ENCODE peak calls at places on chromosomes 7 and 10, in five cellular contexts. One of them, this sample, is unnamed.

GRCh38 chr7:22005151-22005550 is 59.5 kb upstream of the CDCA7L start:
- DNase-seq in activated naive CD4-positive, alpha-beta T cell treated with Interleukin-2 at 50 U/mL for 16 hours: no peak
- DNase-seq in DMS153: no peak
- DNase-seq in activated CD8-positive, alpha-beta memory T cell treated with anti-CD3 and anti-CD28 coated beads, Interleukin-2, amount 50 U/mL, for 48 hours: no peak
- DNase-seq in A172: no peak
- DNase-seq in this sample: no peak

GRCh38 chr10:32005050-32005449 is 51.2 kb downstream of the KIF5B start:
- DNase-seq in activated naive CD4-positive, alpha-beta T cell treated with Interleukin-2 at 50 U/mL for 16 hours: peak; percentile 23
- DNase-seq in A172: peak; percentile 45
- DNase-seq in DMS153: peak; percentile 11
- DNase-seq in activated CD8-positive, alpha-beta memory T cell treated with anti-CD3 and anti-CD28 coated beads, Interleukin-2, amount 50 U/mL, for 48 hours: no peak
- DNase-seq in this sample: no peak

GRCh38 chr7:151865070-151865670 is 11.7 kb downstream of the PRKAG2 start:
- DNase-seq in activated naive CD4-positive, alpha-beta T cell treated with Interleukin-2 at 50 U/mL for 16 hours: no peak
- DNase-seq in activated CD8-positive, alpha-beta memory T cell treated with anti-CD3 and anti-CD28 coated beads, Interleukin-2, amount 50 U/mL, for 48 hours: no peak
- DNase-seq in DMS153: no peak
- DNase-seq in A172: no peak
- DNase-seq in this sample: no peak

GRCh38 chr7:50660040-50660829 is 95.0 kb upstream of the DDC start:
- DNase-seq in A172: no peak
- DNase-seq in DMS153: no peak
- DNase-seq in activated CD8-positive, alpha-beta memory T cell treated with anti-CD3 and anti-CD28 coated beads, Interleukin-2, amount 50 U/mL, for 48 hours: peak; percentile 65
- DNase-seq in activated naive CD4-positive, alpha-beta T cell treated with Interleukin-2 at 50 U/mL for 16 hours: peak; percentile 46
- DNase-seq in this sample: peak; percentile 74

GRCh38 chr10:67668448-67668847 is 27.5 kb downstream of the CTNNA3 start:
- DNase-seq in activated CD8-positive, alpha-beta memory T cell treated with anti-CD3 and anti-CD28 coated beads, Interleukin-2, amount 50 U/mL, for 48 hours: no peak
- DNase-seq in A172: peak; percentile 11
- DNase-seq in activated naive CD4-positive, alpha-beta T cell treated with Interleukin-2 at 50 U/mL for 16 hours: no peak
- DNase-seq in DMS153: no peak
- DNase-seq in this sample: no peak

GRCh38 chr7:13742126-13742525 is 247.3 kb downstream of the ETV1 start:
- DNase-seq in A172: peak; percentile 93
- DNase-seq in activated naive CD4-positive, alpha-beta T cell treated with Interleukin-2 at 50 U/mL for 16 hours: no peak
- DNase-seq in DMS153: no peak
- DNase-seq in activated CD8-positive, alpha-beta memory T cell treated with anti-CD3 and anti-CD28 coated beads, Interleukin-2, amount 50 U/mL, for 48 hours: no peak
- DNase-seq in this sample: no peak

GRCh38 chr10:33396938-33397337 is 62.5 kb upstream of the NRP1 start:
- DNase-seq in activated CD8-positive, alpha-beta memory T cell treated with anti-CD3 and anti-CD28 coated beads, Interleukin-2, amount 50 U/mL, for 48 hours: no peak
- DNase-seq in DMS153: no peak
- DNase-seq in A172: no peak
- DNase-seq in activated naive CD4-positive, alpha-beta T cell treated with Interleukin-2 at 50 U/mL for 16 hours: no peak
- DNase-seq in this sample: no peak

GRCh38 chr10:70355234-70356021 is 27.0 kb downstream of the LRRC20 start:
- DNase-seq in activated CD8-positive, alpha-beta memory T cell treated with anti-CD3 and anti-CD28 coated beads, Interleukin-2, amount 50 U/mL, for 48 hours: no peak
- DNase-seq in DMS153: no peak
- DNase-seq in activated naive CD4-positive, alpha-beta T cell treated with Interleukin-2 at 50 U/mL for 16 hours: peak; percentile 14
- DNase-seq in A172: no peak
- DNase-seq in this sample: peak; percentile 47

GRCh38 chr10:15169555-15170407 is 1.3 kb upstream of the NMT2 start:
- DNase-seq in activated naive CD4-positive, alpha-beta T cell treated with Interleukin-2 at 50 U/mL for 16 hours: peak; percentile 49
- DNase-seq in A172: no peak
- DNase-seq in activated CD8-positive, alpha-beta memory T cell treated with anti-CD3 and anti-CD28 coated beads, Interleukin-2, amount 50 U/mL, for 48 hours: peak; percentile 59
- DNase-seq in DMS153: no peak
- DNase-seq in this sample: no peak

GRCh38 chr10:110859206-110859946 is 12.4 kb upstream of the PDCD4 start:
- DNase-seq in A172: no peak
- DNase-seq in activated CD8-positive, alpha-beta memory T cell treated with anti-CD3 and anti-CD28 coated beads, Interleukin-2, amount 50 U/mL, for 48 hours: no peak
- DNase-seq in DMS153: no peak
- DNase-seq in activated naive CD4-positive, alpha-beta T cell treated with Interleukin-2 at 50 U/mL for 16 hours: no peak
- DNase-seq in this sample: no peak

GRCh38 chr10:34121974-34122282 is 693.2 kb downstream of the PARD3 start:
- DNase-seq in DMS153: no peak
- DNase-seq in activated naive CD4-positive, alpha-beta T cell treated with Interleukin-2 at 50 U/mL for 16 hours: no peak
- DNase-seq in activated CD8-positive, alpha-beta memory T cell treated with anti-CD3 and anti-CD28 coated beads, Interleukin-2, amount 50 U/mL, for 48 hours: no peak
- DNase-seq in A172: no peak
- DNase-seq in this sample: no peak

GRCh38 chr10:77004917-77005564 is 632.6 kb downstream of the KCNMA1 start:
- DNase-seq in activated naive CD4-positive, alpha-beta T cell treated with Interleukin-2 at 50 U/mL for 16 hours: no peak
- DNase-seq in activated CD8-positive, alpha-beta memory T cell treated with anti-CD3 and anti-CD28 coated beads, Interleukin-2, amount 50 U/mL, for 48 hours: no peak
- DNase-seq in DMS153: peak; percentile 23
- DNase-seq in A172: peak; percentile 55
- DNase-seq in this sample: no peak

GRCh38 chr10:70418229-70418628 is 14.3 kb downstream of the EIF4EBP2 start:
- DNase-seq in A172: peak; percentile 17
- DNase-seq in DMS153: no peak
- DNase-seq in activated naive CD4-positive, alpha-beta T cell treated with Interleukin-2 at 50 U/mL for 16 hours: no peak
- DNase-seq in activated CD8-positive, alpha-beta memory T cell treated with anti-CD3 and anti-CD28 coated beads, Interleukin-2, amount 50 U/mL, for 48 hours: no peak
- DNase-seq in this sample: no peak

GRCh38 chr7:19834566-19834965 is 61.1 kb upstream of the TMEM196 start:
- DNase-seq in A172: peak; percentile 57
- DNase-seq in activated naive CD4-positive, alpha-beta T cell treated with Interleukin-2 at 50 U/mL for 16 hours: no peak
- DNase-seq in activated CD8-positive, alpha-beta memory T cell treated with anti-CD3 and anti-CD28 coated beads, Interleukin-2, amount 50 U/mL, for 48 hours: no peak
- DNase-seq in DMS153: no peak
- DNase-seq in this sample: no peak

GRCh38 chr7:81370857-81371256 is 399.0 kb downstream of the HGF start:
- DNase-seq in DMS153: no peak
- DNase-seq in activated naive CD4-positive, alpha-beta T cell treated with Interleukin-2 at 50 U/mL for 16 hours: no peak
- DNase-seq in A172: no peak
- DNase-seq in activated CD8-positive, alpha-beta memory T cell treated with anti-CD3 and anti-CD28 coated beads, Interleukin-2, amount 50 U/mL, for 48 hours: no peak
- DNase-seq in this sample: no peak

GRCh38 chr10:75672272-75672671 is 240.8 kb downstream of the LRMDA start:
- DNase-seq in activated CD8-positive, alpha-beta memory T cell treated with anti-CD3 and anti-CD28 coated beads, Interleukin-2, amount 50 U/mL, for 48 hours: no peak
- DNase-seq in A172: no peak
- DNase-seq in activated naive CD4-positive, alpha-beta T cell treated with Interleukin-2 at 50 U/mL for 16 hours: no peak
- DNase-seq in DMS153: no peak
- DNase-seq in this sample: no peak

GRCh38 chr7:35483568-35483967 is 211.4 kb downstream of the HERPUD2 start:
- DNase-seq in activated CD8-positive, alpha-beta memory T cell treated with anti-CD3 and anti-CD28 coated beads, Interleukin-2, amount 50 U/mL, for 48 hours: no peak
- DNase-seq in A172: no peak
- DNase-seq in DMS153: no peak
- DNase-seq in activated naive CD4-positive, alpha-beta T cell treated with Interleukin-2 at 50 U/mL for 16 hours: no peak
- DNase-seq in this sample: no peak

GRCh38 chr10:19839090-19839489 is 22.9 kb downstream of the PLXDC2 start:
- DNase-seq in activated CD8-positive, alpha-beta memory T cell treated with anti-CD3 and anti-CD28 coated beads, Interleukin-2, amount 50 U/mL, for 48 hours: no peak
- DNase-seq in activated naive CD4-positive, alpha-beta T cell treated with Interleukin-2 at 50 U/mL for 16 hours: no peak
- DNase-seq in DMS153: no peak
- DNase-seq in A172: no peak
- DNase-seq in this sample: no peak

GRCh38 chr7:149823191-149823630 is 15.0 kb upstream of the ZNF862 start:
- DNase-seq in activated CD8-positive, alpha-beta memory T cell treated with anti-CD3 and anti-CD28 coated beads, Interleukin-2, amount 50 U/mL, for 48 hours: no peak
- DNase-seq in activated naive CD4-positive, alpha-beta T cell treated with Interleukin-2 at 50 U/mL for 16 hours: no peak
- DNase-seq in A172: no peak
- DNase-seq in DMS153: no peak
- DNase-seq in this sample: no peak

GRCh38 chr7:64654796-64655548 is 11.0 kb upstream of the ZNF107 start:
- DNase-seq in DMS153: no peak
- DNase-seq in A172: no peak
- DNase-seq in activated naive CD4-positive, alpha-beta T cell treated with Interleukin-2 at 50 U/mL for 16 hours: no peak
- DNase-seq in activated CD8-positive, alpha-beta memory T cell treated with anti-CD3 and anti-CD28 coated beads, Interleukin-2, amount 50 U/mL, for 48 hours: no peak
- DNase-seq in this sample: no peak

GRCh38 chr10:61733358-61733940 is 70.7 kb downstream of the CABCOCO1 start:
- DNase-seq in activated naive CD4-positive, alpha-beta T cell treated with Interleukin-2 at 50 U/mL for 16 hours: peak; percentile 3
- DNase-seq in DMS153: no peak
- DNase-seq in activated CD8-positive, alpha-beta memory T cell treated with anti-CD3 and anti-CD28 coated beads, Interleukin-2, amount 50 U/mL, for 48 hours: no peak
- DNase-seq in A172: peak; percentile 47
- DNase-seq in this sample: no peak

GRCh38 chr7:15922002-15922401 is 235.5 kb upstream of the MEOX2 start:
- DNase-seq in DMS153: no peak
- DNase-seq in activated CD8-positive, alpha-beta memory T cell treated with anti-CD3 and anti-CD28 coated beads, Interleukin-2, amount 50 U/mL, for 48 hours: no peak
- DNase-seq in activated naive CD4-positive, alpha-beta T cell treated with Interleukin-2 at 50 U/mL for 16 hours: no peak
- DNase-seq in A172: no peak
- DNase-seq in this sample: no peak

GRCh38 chr7:23020742-23021401 is 6.9 kb upstream of the HYCC1 start:
- DNase-seq in activated naive CD4-positive, alpha-beta T cell treated with Interleukin-2 at 50 U/mL for 16 hours: peak; percentile 7
- DNase-seq in A172: peak; percentile 91
- DNase-seq in DMS153: no peak
- DNase-seq in activated CD8-positive, alpha-beta memory T cell treated with anti-CD3 and anti-CD28 coated beads, Interleukin-2, amount 50 U/mL, for 48 hours: peak; percentile 57
- DNase-seq in this sample: peak; percentile 63

GRCh38 chr7:156993021-156993924 is 17.2 kb downstream of the MNX1 start:
- DNase-seq in activated CD8-positive, alpha-beta memory T cell treated with anti-CD3 and anti-CD28 coated beads, Interleukin-2, amount 50 U/mL, for 48 hours: peak; percentile 26
- DNase-seq in activated naive CD4-positive, alpha-beta T cell treated with Interleukin-2 at 50 U/mL for 16 hours: no peak
- DNase-seq in DMS153: no peak
- DNase-seq in A172: no peak
- DNase-seq in this sample: no peak

GRCh38 chr7:445563-446288 is 73.9 kb downstream of the PDGFA start:
- DNase-seq in activated CD8-positive, alpha-beta memory T cell treated with anti-CD3 and anti-CD28 coated beads, Interleukin-2, amount 50 U/mL, for 48 hours: no peak
- DNase-seq in DMS153: no peak
- DNase-seq in A172: no peak
- DNase-seq in activated naive CD4-positive, alpha-beta T cell treated with Interleukin-2 at 50 U/mL for 16 hours: no peak
- DNase-seq in this sample: no peak

GRCh38 chr10:34334908-34335307 is 480.2 kb downstream of the PARD3 start:
- DNase-seq in activated naive CD4-positive, alpha-beta T cell treated with Interleukin-2 at 50 U/mL for 16 hours: no peak
- DNase-seq in activated CD8-positive, alpha-beta memory T cell treated with anti-CD3 and anti-CD28 coated beads, Interleukin-2, amount 50 U/mL, for 48 hours: no peak
- DNase-seq in A172: no peak
- DNase-seq in DMS153: no peak
- DNase-seq in this sample: no peak

GRCh38 chr7:151853896-151854807 is 22.8 kb downstream of the PRKAG2 start:
- DNase-seq in activated naive CD4-positive, alpha-beta T cell treated with Interleukin-2 at 50 U/mL for 16 hours: no peak
- DNase-seq in activated CD8-positive, alpha-beta memory T cell treated with anti-CD3 and anti-CD28 coated beads, Interleukin-2, amount 50 U/mL, for 48 hours: no peak
- DNase-seq in A172: no peak
- DNase-seq in DMS153: peak; percentile 14
- DNase-seq in this sample: peak; percentile 82

GRCh38 chr10:60394444-60394843 is 4.8 kb upstream of the ANK3 start:
- DNase-seq in activated naive CD4-positive, alpha-beta T cell treated with Interleukin-2 at 50 U/mL for 16 hours: peak; percentile 5
- DNase-seq in A172: no peak
- DNase-seq in DMS153: no peak
- DNase-seq in activated CD8-positive, alpha-beta memory T cell treated with anti-CD3 and anti-CD28 coated beads, Interleukin-2, amount 50 U/mL, for 48 hours: no peak
- DNase-seq in this sample: no peak

GRCh38 chr10:129163536-129163935 is 303.5 kb upstream of the MGMT start:
- DNase-seq in A172: no peak
- DNase-seq in DMS153: no peak
- DNase-seq in activated CD8-positive, alpha-beta memory T cell treated with anti-CD3 and anti-CD28 coated beads, Interleukin-2, amount 50 U/mL, for 48 hours: no peak
- DNase-seq in activated naive CD4-positive, alpha-beta T cell treated with Interleukin-2 at 50 U/mL for 16 hours: no peak
- DNase-seq in this sample: no peak

GRCh38 chr7:28207486-28208158 is 27.0 kb upstream of the JAZF1 start:
- DNase-seq in DMS153: no peak
- DNase-seq in activated CD8-positive, alpha-beta memory T cell treated with anti-CD3 and anti-CD28 coated beads, Interleukin-2, amount 50 U/mL, for 48 hours: no peak
- DNase-seq in activated naive CD4-positive, alpha-beta T cell treated with Interleukin-2 at 50 U/mL for 16 hours: no peak
- DNase-seq in A172: peak; percentile 57
- DNase-seq in this sample: no peak

GRCh38 chr7:157007470-157008066 is 2.9 kb downstream of the MNX1 start:
- DNase-seq in A172: no peak
- DNase-seq in activated naive CD4-positive, alpha-beta T cell treated with Interleukin-2 at 50 U/mL for 16 hours: no peak
- DNase-seq in activated CD8-positive, alpha-beta memory T cell treated with anti-CD3 and anti-CD28 coated beads, Interleukin-2, amount 50 U/mL, for 48 hours: peak; percentile 51
- DNase-seq in DMS153: peak; percentile 66
- DNase-seq in this sample: no peak

GRCh38 chr7:78530351-78530750 is 731.8 kb downstream of the PHTF2 start:
- DNase-seq in A172: peak; percentile 50
- DNase-seq in activated naive CD4-positive, alpha-beta T cell treated with Interleukin-2 at 50 U/mL for 16 hours: no peak
- DNase-seq in DMS153: peak; percentile 49
- DNase-seq in activated CD8-positive, alpha-beta memory T cell treated with anti-CD3 and anti-CD28 coated beads, Interleukin-2, amount 50 U/mL, for 48 hours: no peak
- DNase-seq in this sample: no peak